ENCODE peak calls at places on chromosomes 4 and X, in five cellular contexts. I is T-helper 9 cell; V is mesenchymal stem cell; X is fibroblast of the conjunctiva; H is activated CD8-positive, alpha-beta memory T cell treated with anti-CD3 and anti-CD28 coated beads, Interleukin-2, amount 10 ng/mL, durations not matched to agents 7 days and 5 days. T is an unnamed sample.

GRCh38 chr4:60002603-60003325 is 1197.4 kb upstream of the ADGRL3 start:
- DNase-seq in V (no peak), H (no peak), X (no peak), I (no peak), T (no peak)

GRCh38 chr4:26260571-26260970 is 60.2 kb upstream of the RBPJ start:
- DNase-seq in V (no peak), X (no peak), I (no peak), H (no peak), T (no peak)

GRCh38 chr4:24624381-24624780 is 40.0 kb upstream of the DHX15 start:
- DNase-seq in I (no peak), V (no peak), X (no peak), H (no peak), T (no peak)

GRCh38 chr4:109548655-109549054 is 11.4 kb upstream of the MCUB start:
- DNase-seq in H (no peak), V (peak), X (no peak), I (no peak), T (no peak)

GRCh38 chr4:94746746-94747145 is 11.0 kb upstream of the BMPR1B start:
- DNase-seq in I (no peak), H (no peak), X (no peak), V (no peak), T (no peak)

GRCh38 chrX:109533631-109534030 is 3.0 kb upstream of the NXT2 start:
- DNase-seq in X (peak), I (no peak), H (no peak), V (no peak), T (no peak)

GRCh38 chrX:42396136-42396535 is 381.8 kb downstream of the PPP1R2C start:
- DNase-seq in I (no peak), H (no peak), V (no peak), X (no peak), T (no peak)

GRCh38 chr4:145829629-145830395 is 108.8 kb downstream of the ZNF827 start:
- DNase-seq in X (no peak), H (no peak), I (no peak), V (no peak), T (no peak)

GRCh38 chrX:155070663-155070974 is 317 bp downstream of the CMC4 start:
- DNase-seq in H (no peak), V (no peak), I (no peak), X (no peak), T (no peak)

GRCh38 chrX:146456058-146456457 is 353.5 kb upstream of the CXorf51B start:
- DNase-seq in V (no peak), I (no peak), X (no peak), H (no peak), T (no peak)

GRCh38 chr4:76545161-76545884 is 110.3 kb downstream of the SHROOM3 start:
- DNase-seq in V (peak), H (no peak), I (no peak), X (no peak), T (no peak)

GRCh38 chr4:146329042-146329716 is 114.8 kb downstream of the REELD1 start:
- DNase-seq in H (no peak), V (peak), I (no peak), X (peak), T (no peak)

GRCh38 chr4:3368841-3369760 is 72.7 kb upstream of the HGFAC start:
- DNase-seq in V (peak), H (peak), X (no peak), I (no peak), T (no peak)